ENCODE peak calls at places on chromosomes 4 and X, in five cellular contexts. M, D, N, X and G are unnamed samples.

GRCh38 chr4:6297266-6297815 is 27.7 kb downstream of the WFS1 start:
- DNase-seq in M (no peak), D (no peak), X (no peak), N (no peak), G (no peak)

GRCh38 chr4:39045791-39046221 is 13.6 kb upstream of the TMEM156 start:
- DNase-seq in N (no peak), D (no peak), X (peak; percentile 43), M (no peak), G (no peak)

GRCh38 chrX:107576841-107577240 is 51.5 kb upstream of the PRPS1 start:
- DNase-seq in D (no peak), M (no peak), X (no peak), N (no peak), G (no peak)

GRCh38 chr4:101346312-101346561 is 1.1 kb downstream of the PPP3CA start:
- DNase-seq in D (no peak), M (no peak), N (no peak), X (peak; percentile 16), G (no peak)

GRCh38 chr4:16790508-16790907 is 107.9 kb downstream of the LDB2 start:
- DNase-seq in M (no peak), D (no peak), X (no peak), N (no peak), G (no peak)

GRCh38 chrX:69101655-69102251 is 63.5 kb downstream of the PJA1 start:
- DNase-seq in X (no peak), N (no peak), D (no peak), M (no peak), G (no peak)

GRCh38 chr4:158783775-158784174 is 14.9 kb downstream of the FNIP2 start:
- DNase-seq in N (no peak), D (no peak), X (no peak), M (no peak), G (no peak)

GRCh38 chr4:168978001-168978700 is 31.9 kb downstream of the CBR4 start:
- DNase-seq in D (no peak), M (no peak), X (peak; percentile 38), N (no peak), G (no peak)

GRCh38 chr4:71361476-71361875 is 22.7 kb downstream of the SLC4A4 start:
- DNase-seq in X (no peak), N (no peak), D (no peak), M (no peak), G (no peak)

GRCh38 chrX:38514014-38514854 is 47.1 kb upstream of the TSPAN7 start:
- DNase-seq in N (no peak), D (no peak), X (no peak), M (no peak), G (no peak)

GRCh38 chr4:100146756-100147155 is 43.5 kb downstream of the DDIT4L start:
- DNase-seq in X (no peak), N (no peak), D (no peak), M (no peak), G (no peak)

GRCh38 chr4:145230726-145231125 is 50.3 kb upstream of the OTUD4 start:
- DNase-seq in N (no peak), D (no peak), X (no peak), M (no peak), G (no peak)

GRCh38 chr4:158578476-158578875 is 56.8 kb downstream of the RXFP1 start:
- DNase-seq in N (no peak), M (no peak), X (peak; percentile 5), D (no peak), G (no peak)

GRCh38 chr4:183241322-183241640 is 78.8 kb downstream of the CLDN22 start:
- DNase-seq in D (no peak), M (no peak), N (no peak), X (no peak), G (no peak)

GRCh38 chr4:94532016-94532789 is 80.5 kb downstream of the PDLIM5 start:
- DNase-seq in D (no peak), M (no peak), X (no peak), N (no peak), G (no peak)

GRCh38 chr4:43457866-43458265 is 565.4 kb downstream of the GRXCR1 start:
- DNase-seq in X (no peak), D (no peak), N (no peak), M (no peak), G (no peak)

GRCh38 chr4:80065601-80066000 is 7.4 kb downstream of the ANTXR2 start:
- DNase-seq in D (no peak), M (no peak), X (no peak), N (no peak), G (no peak)

GRCh38 chrX:72079607-72080006 is 52.1 kb downstream of the RTL5 start:
- DNase-seq in X (no peak), N (no peak), M (no peak), D (no peak), G (no peak)

GRCh38 chrX:102863735-102864134 is 73.3 kb upstream of the RAB40AL start:
- DNase-seq in D (peak; percentile 64), M (peak; percentile 87), N (peak; percentile 86), X (peak; percentile 51), G (peak; percentile 45)

GRCh38 chr4:159227378-159227777 is 124.5 kb downstream of the RAPGEF2 start:
- DNase-seq in D (no peak), N (no peak), M (no peak), X (no peak), G (no peak)

GRCh38 chr4:150010525-150011126 is 67.6 kb upstream of the DCLK2 start:
- DNase-seq in N (no peak), D (peak; percentile 39), M (peak; percentile 56), X (peak; percentile 41), G (no peak)

GRCh38 chr4:94508256-94508655 is 56.5 kb downstream of the PDLIM5 start:
- DNase-seq in X (no peak), D (no peak), N (no peak), M (no peak), G (no peak)

GRCh38 chr4:8582941-8583654 is 2.9 kb downstream of the GPR78 start:
- DNase-seq in X (no peak), M (no peak), D (no peak), N (no peak), G (no peak)

GRCh38 chrX:40103565-40104323 is 6.0 kb upstream of the BCOR start:
- DNase-seq in M (no peak), X (no peak), D (no peak), N (no peak), G (no peak)

GRCh38 chrX:155046129-155046810 is 19.6 kb downstream of the FUNDC2 start:
- DNase-seq in M (no peak), X (no peak), N (no peak), D (no peak), G (no peak)

GRCh38 chrX:95076449-95076848 is 1402.4 kb downstream of the FAM133A start:
- DNase-seq in X (peak; percentile 2), M (no peak), N (no peak), D (no peak), G (no peak)

GRCh38 chr4:41305486-41305885 is 48.8 kb downstream of the UCHL1 start:
- DNase-seq in M (no peak), N (no peak), D (no peak), X (no peak), G (no peak)

GRCh38 chr4:182695842-182696241 is 221.3 kb downstream of the DCTD start:
- DNase-seq in N (no peak), X (no peak), M (no peak), D (no peak), G (no peak)

GRCh38 chr4:175176710-175177109 is 258.6 kb downstream of the ADAM29 start:
- DNase-seq in M (no peak), N (no peak), X (no peak), D (no peak), G (no peak)

GRCh38 chrX:96715412-96715940 is 30.8 kb downstream of the DIAPH2 start:
- DNase-seq in N (no peak), X (no peak), D (no peak), M (no peak), G (no peak)

GRCh38 chrX:53282313-53282712 is 929 bp upstream of the IQSEC2 start:
- DNase-seq in D (no peak), X (no peak), M (no peak), N (no peak), G (no peak)

GRCh38 chrX:140762061-140762460 is 52.5 kb downstream of the LINC00632 start:
- DNase-seq in X (peak; percentile 5), M (peak; percentile 54), N (peak; percentile 49), D (no peak), G (no peak)

GRCh38 chr4:1976416-1977352 is 32.1 kb downstream of the NELFA start:
- DNase-seq in X (no peak), N (no peak), M (no peak), D (no peak), G (no peak)
- TF ChIP-seq SUZ12 in X (no peak), N (no peak), M (no peak), D (no peak), G (no peak)

DNA sequence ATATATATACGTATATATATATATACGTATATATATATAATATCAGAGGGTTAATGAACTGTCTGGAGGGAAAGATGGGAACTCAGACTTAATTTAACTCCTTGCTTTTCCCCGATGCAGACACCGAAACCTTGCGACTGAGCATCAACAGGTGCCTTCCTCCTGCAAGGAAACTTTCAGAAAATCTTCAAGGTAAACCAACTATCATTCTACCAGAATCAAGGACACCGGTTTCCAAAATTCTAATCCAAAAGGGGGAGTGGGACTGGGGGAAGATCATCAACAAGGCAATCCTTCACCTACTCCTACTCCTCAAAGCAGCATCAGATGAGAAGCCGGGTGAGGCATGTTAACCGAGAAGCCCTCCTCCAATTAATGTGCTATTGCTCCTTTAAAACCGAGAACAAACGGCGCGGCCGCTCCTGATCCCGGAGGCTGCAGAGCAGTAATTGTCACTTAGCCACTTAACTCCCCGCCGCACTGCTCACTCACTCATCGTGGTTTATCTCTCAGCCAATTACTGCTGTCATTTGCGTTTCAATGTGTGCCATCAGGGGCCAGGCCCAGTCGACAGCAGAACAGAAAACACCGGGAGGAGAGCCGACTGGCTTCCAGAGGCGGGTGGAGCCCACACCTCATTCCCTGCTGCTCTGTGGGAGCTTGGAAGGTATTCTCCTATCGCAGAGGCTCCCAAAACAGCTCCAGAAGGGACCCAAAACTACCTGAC is 61.7 kb downstream of the MAML3 start:
- DNase-seq in D (peak; percentile 60), N (peak; percentile 72), M (peak; percentile 43), X (no peak), G (no peak)
- TF ChIP-seq SUZ12 in D (no peak), N (no peak), M (no peak), X (no peak), G (no peak)

DNA sequence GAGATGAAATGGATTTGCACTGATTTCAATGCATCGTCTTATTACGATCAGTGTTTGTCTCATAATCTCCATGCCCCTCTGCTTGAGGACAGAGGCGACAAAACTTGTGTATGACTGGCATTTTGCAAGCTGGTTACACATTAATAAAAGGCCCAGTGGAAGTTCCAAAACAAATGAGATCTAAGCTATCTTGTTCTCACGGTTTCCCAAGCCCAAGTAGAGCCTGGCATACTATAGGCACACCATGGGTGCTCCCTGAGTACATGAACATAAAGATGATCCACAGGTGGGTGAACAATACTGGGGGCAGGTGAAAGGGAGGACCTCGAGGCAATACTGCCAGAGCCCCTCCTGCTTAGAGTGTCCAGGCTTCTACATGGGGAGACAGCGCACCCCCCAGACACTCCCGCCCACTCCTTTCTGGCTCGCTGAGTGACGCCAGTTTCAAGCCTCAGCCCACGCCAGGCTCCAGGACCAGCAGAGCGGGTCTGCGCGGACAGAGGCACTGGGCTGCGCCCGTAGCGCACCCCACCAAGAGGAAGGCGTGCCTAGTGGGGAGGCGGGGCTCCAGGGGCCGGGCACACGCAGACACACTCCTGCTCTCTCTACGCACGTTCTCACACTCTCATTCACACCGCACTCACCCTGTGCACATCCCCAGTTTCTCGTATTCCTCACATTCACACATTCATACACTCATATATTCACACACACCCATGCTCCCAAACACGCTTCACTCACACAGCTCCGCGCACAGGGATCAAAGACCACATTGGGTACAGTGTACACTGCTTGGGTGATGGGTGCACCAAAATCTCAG is 8.9 kb upstream of the GSX2 start:
- DNase-seq in D (no peak), X (peak; percentile 38), M (no peak), N (no peak), G (no peak)
- TF ChIP-seq SUZ12 in D (no peak), X (no peak), M (no peak), N (peak; percentile 21), G (no peak)

GRCh38 chrX:113548308-113549015 is 707.8 kb upstream of the AMOT start:
- DNase-seq in M (no peak), N (peak; percentile 46), X (no peak), D (peak; percentile 11), G (no peak)
- TF ChIP-seq SUZ12 in M (no peak), N (no peak), X (no peak), D (no peak), G (no peak)